ENCODE peak calls at places on chromosomes 13 and 19, in ten cellular contexts. M, I, A, Y, U, J, W, L, T and B are unnamed samples.

GRCh38 chr19:55623130-55623868 is 1.1 kb downstream of the ZNF784 start:
- DNase-seq in T (no peak), W (no peak), U (no peak), I (no peak), L (no peak), Y (no peak), A (no peak), J (no peak), M (no peak), B (no peak)

GRCh38 chr19:19040417-19040816 is 7.0 kb downstream of the ARMC6 start:
- DNase-seq in M (peak; percentile 93), I (no peak), U (no peak), A (peak; percentile 71), W (no peak), L (no peak), Y (peak; percentile 80), T (no peak), J (no peak), B (no peak)

GRCh38 chr19:9498183-9498902 is at the start of gene ZNF560:
- DNase-seq in A (no peak), M (no peak), T (no peak), I (no peak), L (no peak), J (no peak), Y (peak; percentile 59), U (peak; percentile 28), W (no peak), B (no peak)

GRCh38 chr13:60090579-60090978 is 73.1 kb downstream of the DIAPH3 start:
- DNase-seq in Y (peak; percentile 60), I (peak; percentile 40), L (no peak), J (no peak), M (no peak), W (no peak), A (no peak), U (no peak), T (no peak), B (no peak)

GRCh38 chr13:108924154-108924940 is 294.9 kb downstream of the MYO16 start:
- DNase-seq in L (peak; percentile 43), M (no peak), T (no peak), W (no peak), A (no peak), I (peak; percentile 51), U (no peak), J (no peak), Y (peak; percentile 32), B (no peak)

GRCh38 chr13:62931901-62932883 is 1516.5 kb upstream of the PCDH20 start:
- DNase-seq in Y (peak; percentile 48), J (no peak), L (no peak), T (no peak), M (no peak), W (no peak), I (no peak), A (no peak), U (no peak), B (no peak)

GRCh38 chr13:43170497-43170896 is 147.1 kb downstream of the DNAJC15 start:
- DNase-seq in J (no peak), I (no peak), T (no peak), M (no peak), U (no peak), L (no peak), A (no peak), Y (no peak), W (no peak), B (no peak)

GRCh38 chr19:47663911-47664771 is 49.1 kb upstream of the EHD2 start:
- DNase-seq in L (no peak), U (peak; percentile 12), T (no peak), I (peak; percentile 86), A (peak; percentile 75), M (peak; percentile 90), Y (peak; percentile 99), W (no peak), J (no peak), B (no peak)

GRCh38 chr19:4536798-4537197 is 1.8 kb upstream of the PLIN5 start:
- DNase-seq in M (no peak), W (no peak), L (no peak), Y (no peak), I (no peak), A (no peak), T (no peak), U (no peak), J (no peak), B (no peak)

GRCh38 chr19:50258918-50259372 is 55.5 kb downstream of the MYH14 start:
- DNase-seq in L (peak; percentile 65), I (peak; percentile 60), M (no peak), U (no peak), W (no peak), Y (peak; percentile 12), T (no peak), J (no peak), A (peak; percentile 32), B (no peak)

GRCh38 chr13:20775961-20776360 is 2.2 kb upstream of the EEF1AKMT1 start:
- DNase-seq in M (no peak), A (no peak), T (no peak), Y (no peak), I (peak; percentile 62), U (no peak), W (no peak), J (no peak), L (no peak), B (no peak)

GRCh38 chr13:33233547-33233946 is 52.0 kb downstream of the STARD13 start:
- DNase-seq in W (no peak), A (no peak), U (no peak), J (no peak), Y (no peak), M (no peak), T (no peak), L (no peak), I (no peak), B (no peak)

GRCh38 chr13:51249254-51249653 is 27.1 kb downstream of the FAM124A start:
- DNase-seq in Y (no peak), I (no peak), T (no peak), L (no peak), A (no peak), M (no peak), W (no peak), U (no peak), J (no peak), B (no peak)

GRCh38 chr13:112444001-112444311 is 67.8 kb downstream of the SPACA7 start:
- DNase-seq in J (no peak), I (peak; percentile 82), L (peak; percentile 91), W (peak; percentile 20), M (peak; percentile 62), T (peak; percentile 1), U (peak; percentile 79), Y (peak; percentile 71), A (peak; percentile 43), B (peak; percentile 44)

GRCh38 chr19:5050016-5050656 is 81.2 kb downstream of the KDM4B start:
- DNase-seq in L (peak; percentile 95), Y (no peak), M (no peak), J (no peak), T (no peak), U (peak; percentile 25), I (no peak), W (no peak), A (no peak), B (no peak)

DNA sequence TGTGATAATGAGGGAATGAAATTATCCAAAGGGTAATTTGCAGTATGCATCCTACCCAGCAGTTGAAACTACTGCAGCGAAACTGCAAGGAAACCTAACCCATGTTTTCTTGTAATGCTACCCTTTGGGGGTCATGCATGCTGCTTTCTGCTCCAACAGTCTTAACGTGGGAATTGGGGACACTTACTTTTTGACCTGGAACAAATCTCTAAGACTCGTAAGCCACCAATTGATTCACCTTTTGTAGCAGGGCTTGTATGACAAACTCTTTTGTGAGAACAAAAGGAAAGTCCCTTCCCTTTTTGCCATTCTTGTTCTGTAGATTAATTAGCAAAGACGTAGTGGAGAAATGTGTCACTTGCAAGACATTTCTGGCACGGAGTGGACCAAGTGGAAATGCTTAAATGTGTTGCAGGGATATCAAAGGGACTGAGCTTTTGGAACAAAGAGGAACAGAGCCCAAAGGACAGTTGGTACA is 27.4 kb downstream of the LRCH1 start:
- DNase-seq in W (no peak), A (no peak), T (no peak), L (no peak), J (no peak), I (no peak), U (no peak), Y (no peak), M (no peak), B (no peak)
- H3K4me1 ChIP-seq in W (peaks cover 11% of the 10 kb centered on the region), A (peaks cover 34% of the 10 kb centered on the region), T (peaks cover 14% of the 10 kb centered on the region), L (peaks cover under 1% of the 10 kb centered on the region), J (peaks cover 33% of the 10 kb centered on the region), I (no peaks in the 10 kb centered on the region), U (peaks cover 70% of the 10 kb centered on the region), Y (peaks cover 39% of the 10 kb centered on the region), M (peaks cover 77% of the 10 kb centered on the region), B (peaks cover 23% of the 10 kb centered on the region)

GRCh38 chr13:26583662-26584061 is 26.2 kb downstream of the WASF3 start:
- DNase-seq in U (no peak), Y (peak; percentile 12), A (no peak), T (no peak), M (no peak), I (no peak), W (no peak), L (no peak), J (no peak), B (no peak)
- H3K4me3 ChIP-seq in U (no peak overlapping the region), Y (peak overlapping the region; percentile 54), A (no peak overlapping the region), T (no peak overlapping the region), M (no peak overlapping the region), I (no peak overlapping the region), W (no peak overlapping the region), L (no peak overlapping the region), J (no peak overlapping the region), B (no peak overlapping the region)

GRCh38 chr19:1411255-1412191 is 4.1 kb downstream of the DAZAP1 start:
- DNase-seq in U (no peak), A (peak; percentile 77), M (no peak), Y (peak; percentile 88), J (peak; percentile 28), L (no peak), T (no peak), W (no peak), I (no peak), B (peak; percentile 39)
- H3K4me1 ChIP-seq in U (peaks cover 29% of the 10 kb centered on the region), A (peaks cover 71% of the 10 kb centered on the region), M (peaks cover 75% of the 10 kb centered on the region), Y (peaks cover 33% of the 10 kb centered on the region), J (peaks cover 77% of the 10 kb centered on the region), L (peaks cover 17% of the 10 kb centered on the region), T (peaks cover 51% of the 10 kb centered on the region), W (peaks cover 50% of the 10 kb centered on the region), I (peaks cover 17% of the 10 kb centered on the region), B (peaks cover 78% of the 10 kb centered on the region)

GRCh38 chr13:44573790-44574465 is 2.2 kb downstream of the TSC22D1 start:
- DNase-seq in U (peak; percentile 40), M (no peak), W (no peak), T (no peak), J (peak; percentile 8), L (peak; percentile 48), A (no peak), I (peak; percentile 78), Y (peak; percentile 70), B (peak; percentile 23)

GRCh38 chr13:44575741-44576395 is at the start of gene TSC22D1:
- DNase-seq in L (no peak), W (peak; percentile 67), Y (peak; percentile 74), I (peak; percentile 57), A (peak; percentile 32), U (peak; percentile 57), M (peak; percentile 73), T (no peak), J (peak; percentile 66), B (peak; percentile 62)

GRCh38 chr13:44575035-44575434 is 1.1 kb downstream of the TSC22D1 start:
- DNase-seq in J (no peak), L (no peak), T (no peak), A (no peak), U (no peak), M (no peak), Y (no peak), I (no peak), W (no peak), B (no peak)

GRCh38 chr13:44574466-44574855 is 1.7 kb downstream of the TSC22D1 start:
- DNase-seq in T (no peak), Y (peak; percentile 51), I (no peak), J (no peak), M (no peak), L (no peak), U (no peak), W (no peak), A (no peak), B (no peak)

GRCh38 chr13:44573071-44573470 is 3.1 kb downstream of the TSC22D1 start:
- DNase-seq in I (peak; percentile 59), T (no peak), L (no peak), A (no peak), J (no peak), W (no peak), Y (peak; percentile 5), M (no peak), U (no peak), B (no peak)
- H3K4me3 ChIP-seq in I (no peak overlapping the region), T (no peak overlapping the region), L (no peak overlapping the region), A (peak overlapping the region; percentile 90), J (no peak overlapping the region), W (no peak overlapping the region), Y (peak overlapping the region; percentile 82), M (peak overlapping the region; percentile 87), U (peak overlapping the region; percentile 18), B (peak overlapping the region; percentile 5)